ENCODE peak calls at places on chromosomes 11 and 22, in eight cellular contexts. One of them, this sample, is unnamed.
A peak's percentile ranks its signal among the peaks of the same experiment; 100 is the strongest.

GRCh38 chr11:128716661-128717210 is 22.9 kb downstream of the FLI1 start:
- DNase-seq in progenitor cell of endocrine pancreas: no peak
- DNase-seq in HTR-8/SVneo: no peak
- DNase-seq in HepG2: no peak
- DNase-seq in NCI-H187 treated with DMSO at 0.1 percent for 48 hours: no peak
- DNase-seq in stimulated activated naive CD8-positive, alpha-beta T cell treated with anti-CD3 and anti-CD28 coated beads, Interleukin-15, Interleukin-2, amounts not matched to agents 100 U/mL and 50 U/mL, for 24 hours: peak; percentile 62
- DNase-seq in GM04503: no peak
- DNase-seq in lower lobe of right lung: no peak
- DNase-seq in this sample: no peak

GRCh38 chr11:10500757-10501684 is 40.0 kb downstream of the RNF141 start:
- DNase-seq in progenitor cell of endocrine pancreas: no peak
- DNase-seq in HTR-8/SVneo: no peak
- DNase-seq in HepG2: no peak
- DNase-seq in NCI-H187 treated with DMSO at 0.1 percent for 48 hours: no peak
- DNase-seq in stimulated activated naive CD8-positive, alpha-beta T cell treated with anti-CD3 and anti-CD28 coated beads, Interleukin-15, Interleukin-2, amounts not matched to agents 100 U/mL and 50 U/mL, for 24 hours: no peak
- DNase-seq in GM04503: no peak
- DNase-seq in lower lobe of right lung: no peak
- DNase-seq in this sample: no peak

GRCh38 chr22:49352361-49353169 is 475.1 kb downstream of the BRD1 start:
- DNase-seq in progenitor cell of endocrine pancreas: no peak
- DNase-seq in HTR-8/SVneo: no peak
- DNase-seq in HepG2: no peak
- DNase-seq in NCI-H187 treated with DMSO at 0.1 percent for 48 hours: no peak
- DNase-seq in stimulated activated naive CD8-positive, alpha-beta T cell treated with anti-CD3 and anti-CD28 coated beads, Interleukin-15, Interleukin-2, amounts not matched to agents 100 U/mL and 50 U/mL, for 24 hours: no peak
- DNase-seq in GM04503: no peak
- DNase-seq in lower lobe of right lung: peak; percentile 30
- DNase-seq in this sample: no peak

GRCh38 chr11:16953620-16954019 is 60.6 kb downstream of the PLEKHA7 start:
- DNase-seq in progenitor cell of endocrine pancreas: no peak
- DNase-seq in HTR-8/SVneo: no peak
- DNase-seq in HepG2: no peak
- DNase-seq in NCI-H187 treated with DMSO at 0.1 percent for 48 hours: no peak
- DNase-seq in stimulated activated naive CD8-positive, alpha-beta T cell treated with anti-CD3 and anti-CD28 coated beads, Interleukin-15, Interleukin-2, amounts not matched to agents 100 U/mL and 50 U/mL, for 24 hours: no peak
- DNase-seq in GM04503: no peak
- DNase-seq in lower lobe of right lung: no peak
- DNase-seq in this sample: no peak

GRCh38 chr11:83480251-83480650 is 194.1 kb upstream of the CCDC90B start:
- DNase-seq in progenitor cell of endocrine pancreas: no peak
- DNase-seq in HTR-8/SVneo: no peak
- DNase-seq in HepG2: no peak
- DNase-seq in NCI-H187 treated with DMSO at 0.1 percent for 48 hours: no peak
- DNase-seq in stimulated activated naive CD8-positive, alpha-beta T cell treated with anti-CD3 and anti-CD28 coated beads, Interleukin-15, Interleukin-2, amounts not matched to agents 100 U/mL and 50 U/mL, for 24 hours: no peak
- DNase-seq in GM04503: no peak
- DNase-seq in lower lobe of right lung: no peak
- DNase-seq in this sample: no peak

GRCh38 chr11:2109541-2110019 is 29.6 kb downstream of the IGF2 start:
- DNase-seq in progenitor cell of endocrine pancreas: no peak
- DNase-seq in HTR-8/SVneo: no peak
- DNase-seq in HepG2: peak; percentile 23
- DNase-seq in NCI-H187 treated with DMSO at 0.1 percent for 48 hours: no peak
- DNase-seq in stimulated activated naive CD8-positive, alpha-beta T cell treated with anti-CD3 and anti-CD28 coated beads, Interleukin-15, Interleukin-2, amounts not matched to agents 100 U/mL and 50 U/mL, for 24 hours: no peak
- DNase-seq in GM04503: no peak
- DNase-seq in lower lobe of right lung: peak; percentile 45
- DNase-seq in this sample: no peak

GRCh38 chr11:3073029-3073435 is 15.8 kb upstream of the CARS1 start:
- DNase-seq in progenitor cell of endocrine pancreas: no peak
- DNase-seq in HTR-8/SVneo: no peak
- DNase-seq in HepG2: no peak
- DNase-seq in NCI-H187 treated with DMSO at 0.1 percent for 48 hours: no peak
- DNase-seq in stimulated activated naive CD8-positive, alpha-beta T cell treated with anti-CD3 and anti-CD28 coated beads, Interleukin-15, Interleukin-2, amounts not matched to agents 100 U/mL and 50 U/mL, for 24 hours: no peak
- DNase-seq in GM04503: peak; percentile 31
- DNase-seq in lower lobe of right lung: no peak
- DNase-seq in this sample: no peak

GRCh38 chr11:12170984-12171383 is 60.6 kb downstream of the MICAL2 start:
- DNase-seq in progenitor cell of endocrine pancreas: no peak
- DNase-seq in HTR-8/SVneo: no peak
- DNase-seq in HepG2: no peak
- DNase-seq in NCI-H187 treated with DMSO at 0.1 percent for 48 hours: no peak
- DNase-seq in stimulated activated naive CD8-positive, alpha-beta T cell treated with anti-CD3 and anti-CD28 coated beads, Interleukin-15, Interleukin-2, amounts not matched to agents 100 U/mL and 50 U/mL, for 24 hours: no peak
- DNase-seq in GM04503: peak; percentile 69
- DNase-seq in lower lobe of right lung: no peak
- DNase-seq in this sample: no peak

GRCh38 chr11:45590743-45591142 is 74.7 kb downstream of the CHST1 start:
- DNase-seq in progenitor cell of endocrine pancreas: no peak
- DNase-seq in HTR-8/SVneo: no peak
- DNase-seq in HepG2: no peak
- DNase-seq in NCI-H187 treated with DMSO at 0.1 percent for 48 hours: no peak
- DNase-seq in stimulated activated naive CD8-positive, alpha-beta T cell treated with anti-CD3 and anti-CD28 coated beads, Interleukin-15, Interleukin-2, amounts not matched to agents 100 U/mL and 50 U/mL, for 24 hours: no peak
- DNase-seq in GM04503: no peak
- DNase-seq in lower lobe of right lung: no peak
- DNase-seq in this sample: no peak

GRCh38 chr11:119030329-119031047 is at the start of gene SLC37A4:
- DNase-seq in progenitor cell of endocrine pancreas: peak; percentile 98
- DNase-seq in HTR-8/SVneo: peak; percentile 98
- DNase-seq in HepG2: peak; percentile 95
- DNase-seq in NCI-H187 treated with DMSO at 0.1 percent for 48 hours: peak; percentile 85
- DNase-seq in stimulated activated naive CD8-positive, alpha-beta T cell treated with anti-CD3 and anti-CD28 coated beads, Interleukin-15, Interleukin-2, amounts not matched to agents 100 U/mL and 50 U/mL, for 24 hours: peak; percentile 99
- DNase-seq in GM04503: peak; percentile 71
- DNase-seq in lower lobe of right lung: peak; percentile 100
- DNase-seq in this sample: peak; percentile 88

GRCh38 chr11:70065318-70066135 is 12.6 kb upstream of the ANO1 start:
- DNase-seq in progenitor cell of endocrine pancreas: no peak
- DNase-seq in HTR-8/SVneo: no peak
- DNase-seq in HepG2: no peak
- DNase-seq in NCI-H187 treated with DMSO at 0.1 percent for 48 hours: no peak
- DNase-seq in stimulated activated naive CD8-positive, alpha-beta T cell treated with anti-CD3 and anti-CD28 coated beads, Interleukin-15, Interleukin-2, amounts not matched to agents 100 U/mL and 50 U/mL, for 24 hours: no peak
- DNase-seq in GM04503: no peak
- DNase-seq in lower lobe of right lung: no peak
- DNase-seq in this sample: no peak

GRCh38 chr11:19864141-19865120 is 151.8 kb downstream of the NAV2 start:
- DNase-seq in progenitor cell of endocrine pancreas: no peak
- DNase-seq in HTR-8/SVneo: no peak
- DNase-seq in HepG2: peak; percentile 24
- DNase-seq in NCI-H187 treated with DMSO at 0.1 percent for 48 hours: no peak
- DNase-seq in stimulated activated naive CD8-positive, alpha-beta T cell treated with anti-CD3 and anti-CD28 coated beads, Interleukin-15, Interleukin-2, amounts not matched to agents 100 U/mL and 50 U/mL, for 24 hours: no peak
- DNase-seq in GM04503: no peak
- DNase-seq in lower lobe of right lung: no peak
- DNase-seq in this sample: no peak

GRCh38 chr11:104462346-104462745 is 298.4 kb upstream of the PDGFD start:
- DNase-seq in progenitor cell of endocrine pancreas: no peak
- DNase-seq in HTR-8/SVneo: no peak
- DNase-seq in HepG2: no peak
- DNase-seq in NCI-H187 treated with DMSO at 0.1 percent for 48 hours: no peak
- DNase-seq in stimulated activated naive CD8-positive, alpha-beta T cell treated with anti-CD3 and anti-CD28 coated beads, Interleukin-15, Interleukin-2, amounts not matched to agents 100 U/mL and 50 U/mL, for 24 hours: no peak
- DNase-seq in GM04503: no peak
- DNase-seq in lower lobe of right lung: no peak
- DNase-seq in this sample: no peak

GRCh38 chr22:43901976-43902643 is 10.3 kb upstream of the PNPLA5 start:
- DNase-seq in progenitor cell of endocrine pancreas: no peak
- DNase-seq in HTR-8/SVneo: no peak
- DNase-seq in HepG2: no peak
- DNase-seq in NCI-H187 treated with DMSO at 0.1 percent for 48 hours: no peak
- DNase-seq in stimulated activated naive CD8-positive, alpha-beta T cell treated with anti-CD3 and anti-CD28 coated beads, Interleukin-15, Interleukin-2, amounts not matched to agents 100 U/mL and 50 U/mL, for 24 hours: no peak
- DNase-seq in GM04503: peak; percentile 75
- DNase-seq in lower lobe of right lung: no peak
- DNase-seq in this sample: no peak

GRCh38 chr11:14384338-14384737 is 25.4 kb upstream of the RRAS2 start:
- DNase-seq in progenitor cell of endocrine pancreas: no peak
- DNase-seq in HTR-8/SVneo: no peak
- DNase-seq in HepG2: no peak
- DNase-seq in NCI-H187 treated with DMSO at 0.1 percent for 48 hours: no peak
- DNase-seq in stimulated activated naive CD8-positive, alpha-beta T cell treated with anti-CD3 and anti-CD28 coated beads, Interleukin-15, Interleukin-2, amounts not matched to agents 100 U/mL and 50 U/mL, for 24 hours: no peak
- DNase-seq in GM04503: peak; percentile 85
- DNase-seq in lower lobe of right lung: no peak
- DNase-seq in this sample: no peak

GRCh38 chr11:121415861-121416260 is 36.3 kb upstream of the SORL1 start:
- DNase-seq in progenitor cell of endocrine pancreas: no peak
- DNase-seq in HTR-8/SVneo: no peak
- DNase-seq in HepG2: no peak
- DNase-seq in NCI-H187 treated with DMSO at 0.1 percent for 48 hours: no peak
- DNase-seq in stimulated activated naive CD8-positive, alpha-beta T cell treated with anti-CD3 and anti-CD28 coated beads, Interleukin-15, Interleukin-2, amounts not matched to agents 100 U/mL and 50 U/mL, for 24 hours: no peak
- DNase-seq in GM04503: no peak
- DNase-seq in lower lobe of right lung: no peak
- DNase-seq in this sample: no peak